ENCODE peak calls at places on chromosome 15, in four cellular contexts. One of them, this sample, is unnamed.

GRCh38 chr15:89127054-89127702 is 38.9 kb downstream of the ABHD2 start:
- DNase-seq in psoas muscle: peak; percentile 82
- DNase-seq in activated naive CD8-positive, alpha-beta T cell treated with anti-CD3 and anti-CD28 coated beads, Interleukin-2, amount 50 U/mL, for 16 hours: no peak
- DNase-seq in memory B cell: no peak
- DNase-seq in this sample: no peak

GRCh38 chr15:23467110-23467600 is 20.1 kb upstream of the GOLGA6L2 start:
- DNase-seq in memory B cell: no peak
- DNase-seq in activated naive CD8-positive, alpha-beta T cell treated with anti-CD3 and anti-CD28 coated beads, Interleukin-2, amount 50 U/mL, for 16 hours: no peak
- DNase-seq in psoas muscle: no peak
- DNase-seq in this sample: peak; percentile 42

GRCh38 chr15:74780983-74781672 is 752 bp upstream of the CSK start:
- DNase-seq in psoas muscle: no peak
- DNase-seq in activated naive CD8-positive, alpha-beta T cell treated with anti-CD3 and anti-CD28 coated beads, Interleukin-2, amount 50 U/mL, for 16 hours: no peak
- DNase-seq in memory B cell: no peak
- DNase-seq in this sample: no peak

GRCh38 chr15:52527898-52528464 is 699 bp downstream of the MYO5A start:
- DNase-seq in activated naive CD8-positive, alpha-beta T cell treated with anti-CD3 and anti-CD28 coated beads, Interleukin-2, amount 50 U/mL, for 16 hours: no peak
- DNase-seq in psoas muscle: no peak
- DNase-seq in memory B cell: no peak
- DNase-seq in this sample: no peak

GRCh38 chr15:93349146-93349545 is 260.1 kb upstream of the RGMA start:
- DNase-seq in activated naive CD8-positive, alpha-beta T cell treated with anti-CD3 and anti-CD28 coated beads, Interleukin-2, amount 50 U/mL, for 16 hours: no peak
- DNase-seq in psoas muscle: no peak
- DNase-seq in memory B cell: no peak
- DNase-seq in this sample: no peak

GRCh38 chr15:99983894-99984293 is 250.7 kb upstream of the LYSMD4 start:
- DNase-seq in activated naive CD8-positive, alpha-beta T cell treated with anti-CD3 and anti-CD28 coated beads, Interleukin-2, amount 50 U/mL, for 16 hours: no peak
- DNase-seq in memory B cell: no peak
- DNase-seq in psoas muscle: peak; percentile 28
- DNase-seq in this sample: no peak

GRCh38 chr15:31459011-31459748 is 132.5 kb downstream of the KLF13 start:
- DNase-seq in psoas muscle: no peak
- DNase-seq in memory B cell: no peak
- DNase-seq in activated naive CD8-positive, alpha-beta T cell treated with anti-CD3 and anti-CD28 coated beads, Interleukin-2, amount 50 U/mL, for 16 hours: no peak
- DNase-seq in this sample: no peak

GRCh38 chr15:70101459-70102113 is 3.9 kb upstream of the TLE3 start:
- DNase-seq in psoas muscle: peak; percentile 67
- DNase-seq in memory B cell: no peak
- DNase-seq in activated naive CD8-positive, alpha-beta T cell treated with anti-CD3 and anti-CD28 coated beads, Interleukin-2, amount 50 U/mL, for 16 hours: no peak
- DNase-seq in this sample: peak; percentile 96

GRCh38 chr15:31128919-31129768 is 27.6 kb upstream of the TRPM1 start:
- DNase-seq in memory B cell: peak; percentile 88
- DNase-seq in psoas muscle: peak; percentile 87
- DNase-seq in activated naive CD8-positive, alpha-beta T cell treated with anti-CD3 and anti-CD28 coated beads, Interleukin-2, amount 50 U/mL, for 16 hours: peak; percentile 48
- DNase-seq in this sample: peak; percentile 27

GRCh38 chr15:47737424-47737823 is 20.1 kb downstream of the SEMA6D start:
- DNase-seq in psoas muscle: no peak
- DNase-seq in activated naive CD8-positive, alpha-beta T cell treated with anti-CD3 and anti-CD28 coated beads, Interleukin-2, amount 50 U/mL, for 16 hours: no peak
- DNase-seq in memory B cell: no peak
- DNase-seq in this sample: no peak

This sample was measured in H4.